ENCODE peak calls at places on chromosome 12, in ten cellular contexts. L is naive thymus-derived CD4-positive, alpha-beta T cell; K is endothelial cell; J is stimulated activated CD8-positive, alpha-beta memory T cell treated with anti-CD3 and anti-CD28 coated beads, Interleukin-15, amount 100 ng/mL, for 4 hours; A is mesothelial cell of epicardium; U is colonic mucosa; X is CD8-positive, alpha-beta memory T cell; S is NCI-H748 treated with DMSO at 0.1 percent for 48 hours; F is iris pigment epithelial cell; W is small intestine. T is an unnamed sample.

GRCh38 chr12:119870462-119870861 is 6.7 kb downstream of the CIT start:
- DNase-seq in U (no peak), X (no peak), A (no peak), K (no peak), F (no peak), W (no peak), L (no peak), J (no peak), S (no peak), T (no peak)

GRCh38 chr12:64706831-64707230 is 52.4 kb downstream of the GNS start:
- DNase-seq in S (no peak), U (no peak), A (no peak), F (no peak), X (no peak), L (no peak), K (no peak), J (no peak), W (no peak), T (no peak)

GRCh38 chr12:61780435-61780834 is 479.8 kb upstream of the USP15 start:
- DNase-seq in S (no peak), W (no peak), X (no peak), A (no peak), U (no peak), J (no peak), K (no peak), L (no peak), F (no peak), T (no peak)

GRCh38 chr12:113297621-113298471 is 37.1 kb downstream of the SLC8B1 start:
- DNase-seq in X (no peak), S (no peak), A (no peak), J (no peak), L (no peak), U (no peak), W (no peak), K (no peak), F (no peak), T (no peak)

GRCh38 chr12:12081836-12082497 is 11.2 kb downstream of the BCL2L14 start:
- DNase-seq in U (peak; percentile 81), J (no peak), F (peak; percentile 44), K (peak; percentile 12), S (peak; percentile 1), L (no peak), W (peak; percentile 98), A (no peak), X (no peak), T (no peak)

GRCh38 chr12:48197967-48198618 is 5.0 kb downstream of the OR10AD1 start:
- DNase-seq in U (peak; percentile 97), J (peak; percentile 78), X (peak; percentile 89), S (peak; percentile 81), W (peak; percentile 98), K (peak; percentile 91), L (peak; percentile 86), A (peak; percentile 83), F (peak; percentile 96), T (peak; percentile 93)

GRCh38 chr12:70487440-70487839 is 121.3 kb downstream of the KCNMB4 start:
- DNase-seq in S (no peak), X (no peak), J (no peak), A (no peak), K (no peak), L (no peak), W (no peak), F (no peak), U (no peak), T (no peak)

GRCh38 chr12:79006306-79006705 is 141.7 kb downstream of the SYT1 start:
- DNase-seq in F (peak; percentile 25), U (no peak), J (no peak), X (no peak), A (no peak), S (no peak), L (no peak), K (no peak), W (no peak), T (no peak)

GRCh38 chr12:40689576-40689975 is 2.7 kb upstream of the CNTN1 start:
- DNase-seq in J (no peak), F (no peak), X (no peak), W (no peak), A (no peak), K (no peak), U (no peak), L (no peak), S (no peak), T (no peak)

GRCh38 chr12:122974892-122975789 is at the start of gene OGFOD2:
- DNase-seq in F (peak; percentile 93), L (peak; percentile 93), A (peak; percentile 87), X (peak; percentile 90), W (peak; percentile 91), K (peak; percentile 81), U (peak; percentile 94), S (peak; percentile 84), J (peak; percentile 82), T (peak; percentile 84)

GRCh38 chr12:75784591-75784990 is 247.0 kb downstream of the PHLDA1 start:
- DNase-seq in A (no peak), S (no peak), L (no peak), J (no peak), K (no peak), W (peak; percentile 22), F (no peak), X (no peak), U (peak; percentile 32), T (no peak)

GRCh38 chr12:1692895-1693294 is 2.0 kb downstream of the ADIPOR2 start:
- DNase-seq in S (no peak), K (no peak), W (no peak), F (no peak), J (no peak), L (no peak), A (no peak), X (no peak), U (no peak), T (no peak)

GRCh38 chr12:109752117-109753053 is 38.8 kb downstream of the FAM222A start:
- DNase-seq in S (no peak), L (no peak), F (no peak), A (no peak), U (no peak), W (no peak), J (no peak), K (no peak), X (no peak), T (no peak)

GRCh38 chr12:93466625-93467350 is 526 bp upstream of the MRPL42 start:
- DNase-seq in F (no peak), L (no peak), U (no peak), W (no peak), A (no peak), X (no peak), S (no peak), K (no peak), J (no peak), T (no peak)

GRCh38 chr12:69269736-69270135 is 30.4 kb downstream of the CPSF6 start:
- DNase-seq in X (no peak), W (no peak), L (no peak), F (no peak), A (no peak), K (no peak), J (no peak), U (no peak), S (no peak), T (no peak)

GRCh38 chr12:103806807-103807206 is 34.2 kb downstream of the NT5DC3 start:
- DNase-seq in F (peak; percentile 63), W (no peak), U (no peak), J (no peak), S (no peak), X (no peak), A (no peak), L (no peak), K (no peak), T (no peak)